ENCODE peak calls at places on chromosomes 2 and 18, in seven cellular contexts. One of them, this sample, is unnamed.

GRCh38 chr2:160731856-160732255 is 238.2 kb upstream of the RBMS1 start:
- DNase-seq in DMS79: no peak
- DNase-seq in small intestine: no peak
- DNase-seq in activated CD4-positive, alpha-beta T cell treated with anti-CD3 and anti-CD28 coated beads for 1 hour: no peak
- DNase-seq in NAMALWA: no peak
- DNase-seq in H7: peak; percentile 7
- DNase-seq in activated naive CD4-positive, alpha-beta T cell treated with Interleukin-2 at 50 U/mL for 16 hours: no peak
- DNase-seq in this sample: no peak

GRCh38 chr18:22831441-22831904 is 101.7 kb upstream of the RBBP8 start:
- DNase-seq in DMS79: no peak
- DNase-seq in small intestine: peak; percentile 35
- DNase-seq in activated CD4-positive, alpha-beta T cell treated with anti-CD3 and anti-CD28 coated beads for 1 hour: no peak
- DNase-seq in NAMALWA: no peak
- DNase-seq in H7: no peak
- DNase-seq in activated naive CD4-positive, alpha-beta T cell treated with Interleukin-2 at 50 U/mL for 16 hours: no peak
- DNase-seq in this sample: no peak

GRCh38 chr18:55401638-55402191 is 186.3 kb downstream of the TCF4 start:
- DNase-seq in DMS79: no peak
- DNase-seq in small intestine: no peak
- DNase-seq in activated CD4-positive, alpha-beta T cell treated with anti-CD3 and anti-CD28 coated beads for 1 hour: no peak
- DNase-seq in NAMALWA: no peak
- DNase-seq in H7: no peak
- DNase-seq in activated naive CD4-positive, alpha-beta T cell treated with Interleukin-2 at 50 U/mL for 16 hours: no peak
- DNase-seq in this sample: peak; percentile 94

GRCh38 chr18:64589000-64589399 is 440.1 kb upstream of the LINC00305 start:
- DNase-seq in DMS79: no peak
- DNase-seq in small intestine: no peak
- DNase-seq in activated CD4-positive, alpha-beta T cell treated with anti-CD3 and anti-CD28 coated beads for 1 hour: no peak
- DNase-seq in NAMALWA: no peak
- DNase-seq in H7: no peak
- DNase-seq in activated naive CD4-positive, alpha-beta T cell treated with Interleukin-2 at 50 U/mL for 16 hours: no peak
- DNase-seq in this sample: no peak

GRCh38 chr2:232435375-232435648 is 20.6 kb upstream of the ALPI start:
- DNase-seq in DMS79: no peak
- DNase-seq in small intestine: no peak
- DNase-seq in activated CD4-positive, alpha-beta T cell treated with anti-CD3 and anti-CD28 coated beads for 1 hour: no peak
- DNase-seq in NAMALWA: no peak
- DNase-seq in H7: no peak
- DNase-seq in activated naive CD4-positive, alpha-beta T cell treated with Interleukin-2 at 50 U/mL for 16 hours: no peak
- DNase-seq in this sample: no peak

GRCh38 chr2:235402444-235402843 is 91.4 kb upstream of the AGAP1 start:
- DNase-seq in DMS79: no peak
- DNase-seq in small intestine: no peak
- DNase-seq in activated CD4-positive, alpha-beta T cell treated with anti-CD3 and anti-CD28 coated beads for 1 hour: no peak
- DNase-seq in NAMALWA: no peak
- DNase-seq in H7: no peak
- DNase-seq in activated naive CD4-positive, alpha-beta T cell treated with Interleukin-2 at 50 U/mL for 16 hours: no peak
- DNase-seq in this sample: no peak

GRCh38 chr2:61645911-61646310 is 107.8 kb upstream of the XPO1 start:
- DNase-seq in DMS79: no peak
- DNase-seq in small intestine: no peak
- DNase-seq in activated CD4-positive, alpha-beta T cell treated with anti-CD3 and anti-CD28 coated beads for 1 hour: no peak
- DNase-seq in NAMALWA: no peak
- DNase-seq in H7: no peak
- DNase-seq in activated naive CD4-positive, alpha-beta T cell treated with Interleukin-2 at 50 U/mL for 16 hours: no peak
- DNase-seq in this sample: no peak

GRCh38 chr2:101818531-101819451 is 121.3 kb downstream of the MAP4K4 start:
- DNase-seq in DMS79: peak; percentile 75
- DNase-seq in small intestine: peak; percentile 26
- DNase-seq in activated CD4-positive, alpha-beta T cell treated with anti-CD3 and anti-CD28 coated beads for 1 hour: no peak
- DNase-seq in NAMALWA: no peak
- DNase-seq in H7: no peak
- DNase-seq in activated naive CD4-positive, alpha-beta T cell treated with Interleukin-2 at 50 U/mL for 16 hours: no peak
- DNase-seq in this sample: no peak

GRCh38 chr18:69402219-69402989 is 1.7 kb downstream of the DOK6 start:
- DNase-seq in DMS79: peak; percentile 40
- DNase-seq in small intestine: no peak
- DNase-seq in activated CD4-positive, alpha-beta T cell treated with anti-CD3 and anti-CD28 coated beads for 1 hour: no peak
- DNase-seq in NAMALWA: no peak
- DNase-seq in H7: peak; percentile 42
- DNase-seq in activated naive CD4-positive, alpha-beta T cell treated with Interleukin-2 at 50 U/mL for 16 hours: no peak
- DNase-seq in this sample: no peak

GRCh38 chr18:27605107-27605834 is 420.2 kb upstream of the CHST9 start:
- DNase-seq in DMS79: peak; percentile 19
- DNase-seq in small intestine: peak; percentile 75
- DNase-seq in activated CD4-positive, alpha-beta T cell treated with anti-CD3 and anti-CD28 coated beads for 1 hour: no peak
- DNase-seq in NAMALWA: peak; percentile 67
- DNase-seq in H7: peak; percentile 24
- DNase-seq in activated naive CD4-positive, alpha-beta T cell treated with Interleukin-2 at 50 U/mL for 16 hours: no peak
- DNase-seq in this sample: peak; percentile 51

GRCh38 chr18:44687421-44687820 is 6.7 kb downstream of the SETBP1 start:
- DNase-seq in DMS79: no peak
- DNase-seq in small intestine: no peak
- DNase-seq in activated CD4-positive, alpha-beta T cell treated with anti-CD3 and anti-CD28 coated beads for 1 hour: no peak
- DNase-seq in NAMALWA: no peak
- DNase-seq in H7: no peak
- DNase-seq in activated naive CD4-positive, alpha-beta T cell treated with Interleukin-2 at 50 U/mL for 16 hours: no peak
- DNase-seq in this sample: no peak

GRCh38 chr2:235936493-235936892 is 231.7 kb downstream of the GBX2 start:
- DNase-seq in DMS79: no peak
- DNase-seq in small intestine: no peak
- DNase-seq in activated CD4-positive, alpha-beta T cell treated with anti-CD3 and anti-CD28 coated beads for 1 hour: no peak
- DNase-seq in NAMALWA: peak; percentile 38
- DNase-seq in H7: peak; percentile 87
- DNase-seq in activated naive CD4-positive, alpha-beta T cell treated with Interleukin-2 at 50 U/mL for 16 hours: no peak
- DNase-seq in this sample: no peak

GRCh38 chr2:40098786-40099470 is 319.9 kb upstream of the THUMPD2 start:
- DNase-seq in DMS79: no peak
- DNase-seq in small intestine: no peak
- DNase-seq in activated CD4-positive, alpha-beta T cell treated with anti-CD3 and anti-CD28 coated beads for 1 hour: no peak
- DNase-seq in NAMALWA: no peak
- DNase-seq in H7: no peak
- DNase-seq in activated naive CD4-positive, alpha-beta T cell treated with Interleukin-2 at 50 U/mL for 16 hours: no peak
- DNase-seq in this sample: no peak

GRCh38 chr2:152635635-152636298 is 81.5 kb downstream of the PRPF40A start:
- DNase-seq in DMS79: no peak
- DNase-seq in small intestine: peak; percentile 68
- DNase-seq in activated CD4-positive, alpha-beta T cell treated with anti-CD3 and anti-CD28 coated beads for 1 hour: peak; percentile 47
- DNase-seq in NAMALWA: peak; percentile 68
- DNase-seq in H7: peak; percentile 60
- DNase-seq in activated naive CD4-positive, alpha-beta T cell treated with Interleukin-2 at 50 U/mL for 16 hours: peak; percentile 64
- DNase-seq in this sample: peak; percentile 39

GRCh38 chr2:168884990-168885389 is 5.2 kb downstream of the SPC25 start:
- DNase-seq in DMS79: no peak
- DNase-seq in small intestine: no peak
- DNase-seq in activated CD4-positive, alpha-beta T cell treated with anti-CD3 and anti-CD28 coated beads for 1 hour: no peak
- DNase-seq in NAMALWA: no peak
- DNase-seq in H7: no peak
- DNase-seq in activated naive CD4-positive, alpha-beta T cell treated with Interleukin-2 at 50 U/mL for 16 hours: no peak
- DNase-seq in this sample: no peak

GRCh38 chr18:11668441-11669169 is 20.5 kb upstream of the GNAL start:
- DNase-seq in DMS79: no peak
- DNase-seq in small intestine: no peak
- DNase-seq in activated CD4-positive, alpha-beta T cell treated with anti-CD3 and anti-CD28 coated beads for 1 hour: no peak
- DNase-seq in NAMALWA: no peak
- DNase-seq in H7: no peak
- DNase-seq in activated naive CD4-positive, alpha-beta T cell treated with Interleukin-2 at 50 U/mL for 16 hours: no peak
- DNase-seq in this sample: no peak

GRCh38 chr2:135198481-135198880 is 146.4 kb downstream of the RAB3GAP1 start:
- DNase-seq in DMS79: peak; percentile 38
- DNase-seq in small intestine: no peak
- DNase-seq in activated CD4-positive, alpha-beta T cell treated with anti-CD3 and anti-CD28 coated beads for 1 hour: no peak
- DNase-seq in NAMALWA: no peak
- DNase-seq in H7: no peak
- DNase-seq in activated naive CD4-positive, alpha-beta T cell treated with Interleukin-2 at 50 U/mL for 16 hours: no peak
- DNase-seq in this sample: no peak

GRCh38 chr2:37627715-37628114 is 43.7 kb downstream of the CDC42EP3 start:
- DNase-seq in DMS79: no peak
- DNase-seq in small intestine: no peak
- DNase-seq in activated CD4-positive, alpha-beta T cell treated with anti-CD3 and anti-CD28 coated beads for 1 hour: no peak
- DNase-seq in NAMALWA: no peak
- DNase-seq in H7: no peak
- DNase-seq in activated naive CD4-positive, alpha-beta T cell treated with Interleukin-2 at 50 U/mL for 16 hours: no peak
- DNase-seq in this sample: no peak

GRCh38 chr2:162125138-162125537 is 26.9 kb downstream of the GCG start:
- DNase-seq in DMS79: no peak
- DNase-seq in small intestine: no peak
- DNase-seq in activated CD4-positive, alpha-beta T cell treated with anti-CD3 and anti-CD28 coated beads for 1 hour: no peak
- DNase-seq in NAMALWA: no peak
- DNase-seq in H7: no peak
- DNase-seq in activated naive CD4-positive, alpha-beta T cell treated with Interleukin-2 at 50 U/mL for 16 hours: no peak
- DNase-seq in this sample: no peak

GRCh38 chr2:112646791-112647720 is 1.3 kb downstream of the SLC20A1 start:
- DNase-seq in DMS79: no peak
- DNase-seq in small intestine: no peak
- DNase-seq in activated CD4-positive, alpha-beta T cell treated with anti-CD3 and anti-CD28 coated beads for 1 hour: no peak
- DNase-seq in NAMALWA: peak; percentile 55
- DNase-seq in H7: no peak
- DNase-seq in activated naive CD4-positive, alpha-beta T cell treated with Interleukin-2 at 50 U/mL for 16 hours: no peak
- DNase-seq in this sample: no peak

GRCh38 chr2:96985181-96985580 is 1.2 kb downstream of the FAM178B start:
- DNase-seq in DMS79: no peak
- DNase-seq in small intestine: no peak
- DNase-seq in activated CD4-positive, alpha-beta T cell treated with anti-CD3 and anti-CD28 coated beads for 1 hour: no peak
- DNase-seq in NAMALWA: no peak
- DNase-seq in H7: peak; percentile 74
- DNase-seq in activated naive CD4-positive, alpha-beta T cell treated with Interleukin-2 at 50 U/mL for 16 hours: no peak
- DNase-seq in this sample: no peak

This sample was measured in glomerular endothelial cell.